ENCODE peak calls at places on chromosomes 6 and 20, in nine cellular contexts. K is ELR, F is fibroblast of the conjunctiva, U is activated T-cell treated with anti-CD3 and anti-CD28 coated beads for 1 hour, C is RWPE1, J is germinal center, G is ureter, M is NCI-H2081, B is left ventricle myocardium inferior. W is an unnamed sample.

GRCh38 chr6:4384638-4385036 is 249.3 kb upstream of the ECI2 start:
- DNase-seq in K (no peak), F (no peak), U (no peak), C (no peak), J (no peak), G (no peak), M (no peak), B (no peak), W (no peak)

GRCh38 chr6:112690497-112691202 is 343.5 kb downstream of the RFPL4B start:
- DNase-seq in K (peak), F (peak), U (no peak), C (no peak), J (no peak), G (no peak), M (peak), B (no peak), W (no peak)

GRCh38 chr20:57439432-57439831 is 48.2 kb downstream of the RBM38 start:
- DNase-seq in K (no peak), F (no peak), U (no peak), C (no peak), J (no peak), G (peak), M (peak), B (peak), W (no peak)

GRCh38 chr20:47231382-47232042 is 125.0 kb downstream of the ZMYND8 start:
- DNase-seq in K (no peak), F (peak), U (no peak), C (no peak), J (no peak), G (no peak), M (no peak), B (no peak), W (peak)

GRCh38 chr20:35474504-35474903 is 19.1 kb downstream of the CEP250 start:
- DNase-seq in K (no peak), F (no peak), U (no peak), C (no peak), J (no peak), G (no peak), M (no peak), B (no peak), W (no peak)

GRCh38 chr6:119096683-119097310 is 18.3 kb upstream of the FAM184A start:
- DNase-seq in K (no peak), F (no peak), U (no peak), C (peak), J (no peak), G (peak), M (no peak), B (peak), W (no peak)

GRCh38 chr6:150420428-150420827 is 51.6 kb downstream of the IYD start:
- DNase-seq in K (no peak), F (no peak), U (no peak), C (no peak), J (no peak), G (no peak), M (no peak), B (no peak), W (no peak)

GRCh38 chr6:8549381-8549780 is 114.0 kb upstream of the SLC35B3 start:
- DNase-seq in K (no peak), F (no peak), U (no peak), C (no peak), J (no peak), G (no peak), M (no peak), B (no peak), W (no peak)

GRCh38 chr6:168469198-168469943 is 28.4 kb downstream of the SMOC2 start:
- DNase-seq in K (no peak), F (no peak), U (no peak), C (no peak), J (no peak), G (peak), M (no peak), B (peak), W (no peak)

GRCh38 chr6:43962458-43962857 is 164.8 kb downstream of the MRPL14 start:
- DNase-seq in K (peak), F (no peak), U (no peak), C (no peak), J (no peak), G (no peak), M (no peak), B (no peak), W (no peak)

GRCh38 chr6:31811645-31812044 is 3.4 kb downstream of the HSPA1L start:
- DNase-seq in K (no peak), F (no peak), U (no peak), C (no peak), J (no peak), G (no peak), M (no peak), B (no peak), W (no peak)

GRCh38 chr6:2448826-2449571 is 203.6 kb upstream of the GMDS start:
- DNase-seq in K (peak), F (peak), U (no peak), C (peak), J (peak), G (peak), M (peak), B (no peak), W (peak)

GRCh38 chr6:125175459-125175858 is 21.9 kb downstream of the TPD52L1 start:
- DNase-seq in K (no peak), F (no peak), U (no peak), C (no peak), J (no peak), G (no peak), M (no peak), B (no peak), W (no peak)

GRCh38 chr6:159168536-159169192 is 536 bp upstream of the FNDC1 start:
- DNase-seq in K (peak), F (no peak), U (no peak), C (no peak), J (peak), G (peak), M (no peak), B (peak), W (no peak)

GRCh38 chr6:132919476-132919875 is 105.1 kb downstream of the RPS12 start:
- DNase-seq in K (peak), F (peak), U (no peak), C (peak), J (no peak), G (peak), M (no peak), B (peak), W (peak)

GRCh38 chr6:165830761-165831160 is 167.7 kb upstream of the PDE10A start:
- DNase-seq in K (no peak), F (no peak), U (no peak), C (no peak), J (no peak), G (no peak), M (no peak), B (no peak), W (no peak)

W was measured in non-pigmented ciliary epithelial cell.